ENCODE peak calls at places on chromosomes 2 and 18, in four cellular contexts. S is foreskin keratinocyte, W is HFF-Myc, V is breast epithelium. T is an unnamed sample.

GRCh38 chr2:120702061-120702460 is 33.6 kb upstream of the GLI2 start:
- DNase-seq in V (no peak), S (no peak), W (no peak), T (no peak)

GRCh38 chr2:163319006-163319405 is 416.8 kb downstream of the FIGN start:
- DNase-seq in V (no peak), S (peak), W (peak), T (no peak)

GRCh38 chr2:15561574-15562344 is 625 bp upstream of the NBAS start:
- DNase-seq in W (no peak), V (no peak), S (peak), T (no peak)

GRCh38 chr2:113216891-113217454 is 43.2 kb downstream of the PSD4 start:
- DNase-seq in W (no peak), V (no peak), S (no peak), T (no peak)

GRCh38 chr2:20172273-20173052 is 52.5 kb downstream of the SDC1 start:
- DNase-seq in S (peak), V (peak), W (no peak), T (no peak)

GRCh38 chr2:9211496-9211895 is 4.9 kb downstream of the ASAP2 start:
- DNase-seq in V (no peak), S (no peak), W (no peak), T (no peak)

GRCh38 chr18:63844254-63844653 is 43.3 kb upstream of the SERPINB2 start:
- DNase-seq in V (no peak), S (no peak), W (peak), T (no peak)

GRCh38 chr2:233593201-233593600 is 24.2 kb upstream of the UGT1A8 start:
- DNase-seq in S (no peak), W (no peak), V (no peak), T (no peak)

GRCh38 chr2:57703407-57703806 is 343.2 kb upstream of the VRK2 start:
- DNase-seq in S (no peak), W (no peak), V (no peak), T (no peak)

GRCh38 chr2:53438692-53439091 is 328.9 kb upstream of the CHAC2 start:
- DNase-seq in V (no peak), S (no peak), W (no peak), T (no peak)

GRCh38 chr2:231243883-231244282 is 45.5 kb downstream of the ARMC9 start:
- DNase-seq in W (no peak), S (no peak), V (no peak), T (no peak)

GRCh38 chr2:231246171-231246842 is 47.9 kb downstream of the ARMC9 start:
- DNase-seq in S (no peak), W (no peak), V (no peak), T (no peak)

GRCh38 chr2:231244382-231245252 is 46.2 kb downstream of the ARMC9 start:
- DNase-seq in V (no peak), S (no peak), W (no peak), T (no peak)

GRCh38 chr2:231241755-231242507 is 43.5 kb downstream of the ARMC9 start:
- DNase-seq in V (no peak), S (no peak), W (peak), T (no peak)

DNA sequence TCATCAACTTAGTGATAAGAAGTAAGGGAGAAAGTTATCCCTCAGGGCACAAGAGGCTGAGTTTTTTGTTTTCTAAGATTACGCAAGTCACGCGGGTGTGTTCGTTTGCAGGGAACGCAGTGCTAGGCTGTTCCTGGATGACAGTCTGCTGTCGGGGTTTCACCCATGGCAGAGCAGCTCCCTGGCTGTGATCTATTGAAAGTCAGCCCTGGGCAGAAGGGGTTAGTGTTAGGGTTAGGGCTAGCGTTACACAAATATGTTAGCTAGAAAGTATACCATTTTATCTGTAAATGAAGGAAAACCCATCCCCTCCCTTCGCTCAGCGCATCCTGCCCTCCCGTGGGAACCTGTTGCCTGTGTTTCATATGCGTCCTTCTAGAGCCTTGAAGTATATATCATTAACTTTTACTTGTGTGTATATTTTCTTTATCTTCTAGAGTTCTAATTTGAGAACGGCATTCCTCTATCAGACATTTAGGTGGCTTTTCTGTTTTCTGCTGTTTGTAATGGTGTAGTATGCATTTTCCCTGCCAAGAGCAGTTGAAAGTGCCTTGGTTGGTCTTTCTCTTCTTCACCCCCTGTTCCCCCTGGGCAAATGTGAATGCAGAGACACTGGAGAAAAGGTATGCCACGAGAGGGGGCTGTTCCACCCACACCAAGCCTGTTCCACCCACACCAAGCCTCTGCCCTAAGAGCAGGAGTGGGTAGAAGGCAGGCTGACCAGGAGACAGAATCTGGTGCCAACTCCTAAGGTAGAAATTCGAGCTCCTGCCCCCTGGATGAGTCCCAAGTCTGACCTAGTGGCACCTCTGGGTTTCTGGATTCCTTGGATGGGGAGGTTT is 47.0 kb downstream of the ARMC9 start:
- DNase-seq in V (no peak), S (no peak), W (no peak), T (no peak)
- TF ChIP-seq CTCF in V (no peak), S (peak), W (no peak), T (no peak)

GRCh38 chr2:217942731-217943335 is 60.0 kb downstream of the TNS1 start:
- DNase-seq in S (no peak), W (no peak), V (no peak), T (no peak)

GRCh38 chr2:217941886-217942728 is 60.7 kb downstream of the TNS1 start:
- DNase-seq in V (no peak), W (no peak), S (no peak), T (no peak)

GRCh38 chr2:217944366-217944765 is 58.4 kb downstream of the TNS1 start:
- DNase-seq in W (no peak), S (no peak), V (no peak), T (no peak)

GRCh38 chr2:217944923-217945322 is 57.9 kb downstream of the TNS1 start:
- DNase-seq in S (no peak), V (no peak), W (no peak), T (no peak)

DNA sequence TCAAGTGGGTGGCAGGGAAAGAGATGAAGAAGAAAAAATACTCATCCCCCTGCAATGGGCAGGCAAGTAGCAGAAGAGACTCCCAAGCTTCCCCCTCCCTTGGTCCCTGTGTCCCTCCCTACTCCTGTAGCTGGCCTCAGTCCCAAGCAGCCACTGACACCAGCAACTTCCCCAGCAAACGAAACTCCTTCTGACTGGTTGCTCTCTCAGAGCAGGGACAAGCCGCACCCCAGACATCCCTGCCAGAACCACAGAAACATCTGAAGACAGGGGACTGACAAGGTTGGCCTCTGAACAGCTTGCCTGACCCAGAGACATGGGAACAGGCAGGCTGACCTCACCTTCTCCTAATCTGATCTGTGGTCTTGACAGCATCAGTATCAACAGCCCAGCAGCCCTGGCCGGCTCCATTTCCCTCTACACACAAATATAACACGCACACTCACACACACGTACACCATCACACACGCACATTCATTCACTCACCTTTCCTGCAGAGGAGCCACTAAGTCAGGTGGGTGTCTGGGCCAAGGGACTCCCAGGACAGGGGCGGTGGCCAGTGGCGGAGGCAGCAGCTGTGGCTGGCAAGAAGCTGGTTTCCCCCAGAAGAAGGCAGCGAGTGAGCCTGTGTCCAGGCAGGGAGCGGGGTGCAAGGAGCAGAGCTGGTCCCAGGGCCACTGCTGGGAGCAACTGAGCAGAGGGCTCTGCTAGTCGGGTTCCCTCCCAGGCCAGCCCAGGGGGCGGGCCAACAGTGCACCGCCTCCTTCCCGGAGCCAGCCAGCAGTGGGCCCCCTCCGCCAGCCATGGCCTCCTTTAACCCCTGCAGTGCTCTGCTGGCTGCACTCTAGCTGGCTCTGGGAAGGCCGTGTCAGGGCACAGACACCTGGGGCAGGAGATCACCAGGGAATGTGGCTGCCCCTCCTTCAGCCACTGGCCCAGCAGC is 59.1 kb downstream of the TNS1 start:
- DNase-seq in W (no peak), V (peak), S (no peak), T (no peak)
- TF ChIP-seq CTCF in W (no peak), V (no peak), S (peak), T (no peak)

DNA sequence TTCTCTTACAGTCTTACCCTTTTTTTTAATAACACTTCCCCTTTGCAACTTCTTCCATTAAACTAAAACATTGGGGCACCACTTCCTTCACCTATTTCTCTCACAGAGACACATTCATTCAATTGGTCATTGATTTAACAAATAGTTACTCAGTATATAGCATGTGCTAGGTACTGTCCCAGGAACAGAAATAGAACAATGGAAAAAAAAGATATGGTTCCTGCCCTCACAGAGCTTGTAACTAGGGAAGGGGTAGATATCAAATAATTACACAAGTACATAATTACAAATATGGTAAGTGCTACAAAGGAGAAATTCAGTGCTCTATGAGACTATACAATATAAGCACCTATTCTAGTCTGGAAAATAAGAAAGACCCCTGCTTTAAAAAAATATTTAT is 165.5 kb upstream of the RBBP8 start:
- DNase-seq in V (no peak), S (no peak), W (no peak), T (no peak)
- TF ChIP-seq CTCF in V (no peak), S (no peak), W (no peak), T (no peak)

GRCh38 chr2:217626926-217627325 is 375.9 kb downstream of the TNS1 start:
- DNase-seq in S (no peak), W (no peak), V (no peak), T (no peak)

GRCh38 chr2:217632036-217632435 is 370.8 kb downstream of the TNS1 start:
- DNase-seq in W (no peak), V (no peak), S (no peak), T (no peak)

GRCh38 chr2:217628061-217628460 is 374.7 kb downstream of the TNS1 start:
- DNase-seq in W (no peak), V (no peak), S (no peak), T (no peak)

GRCh38 chr2:217631091-217631490 is 371.7 kb downstream of the TNS1 start:
- DNase-seq in S (no peak), W (no peak), V (no peak), T (no peak)

GRCh38 chr2:217629347-217629746 is 373.4 kb downstream of the TNS1 start:
- DNase-seq in V (no peak), W (no peak), S (no peak), T (no peak)
- TF ChIP-seq CTCF in V (no peak), W (no peak), S (no peak), T (no peak)

GRCh38 chr18:7565677-7566076 is 1.4 kb upstream of the PTPRM start:
- DNase-seq in V (no peak), W (no peak), S (no peak), T (no peak)

GRCh38 chr18:7568426-7568825 is 1.3 kb downstream of the PTPRM start:
- DNase-seq in S (peak), V (no peak), W (no peak), T (no peak)

GRCh38 chr18:7566244-7566586 is 901 bp upstream of the PTPRM start:
- DNase-seq in W (no peak), S (no peak), V (no peak), T (no peak)

GRCh38 chr18:7567487-7568425 is 640 bp downstream of the PTPRM start:
- DNase-seq in W (no peak), V (peak), S (peak), T (no peak)

GRCh38 chr18:7566587-7567486 is at the start of gene PTPRM:
- DNase-seq in S (peak), V (peak), W (no peak), T (peak)
- TF ChIP-seq CTCF in S (peak), V (no peak), W (no peak), T (no peak)

DNA sequence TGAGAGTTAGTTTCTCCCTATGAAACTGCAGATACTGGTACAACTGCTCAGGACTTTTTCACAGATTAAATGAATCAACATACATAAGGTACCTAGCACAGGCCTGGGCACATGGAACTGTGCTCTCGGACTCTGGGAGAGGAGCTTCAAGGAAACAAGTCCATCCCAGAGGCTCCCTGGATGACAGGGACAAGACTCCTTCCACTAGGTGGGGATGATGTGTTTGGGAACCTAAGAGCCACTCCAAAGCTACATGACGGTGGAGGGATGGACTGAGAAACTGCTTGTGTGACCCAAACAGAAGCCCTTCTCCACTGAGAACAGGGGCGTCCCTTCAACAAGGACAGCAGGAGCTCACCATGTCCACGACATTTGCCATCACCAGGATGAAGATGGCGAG is 37.1 kb downstream of the CENPO start:
- DNase-seq in V (no peak), W (no peak), S (no peak), T (no peak)
- TF ChIP-seq CTCF in V (no peak), W (no peak), S (no peak), T (no peak)